ENCODE peak calls at places on chromosomes 1 and 21, in eight cellular contexts. K, S, V, J, H, O, X and U are unnamed samples. For H3K27me3, the result is how much of the 10 kb centered on the place peaks cover.

GRCh38 chr1:9807541-9807940 is 16.2 kb downstream of the CLSTN1 start:
- DNase-seq in J (no peak), S (no peak), X (no peak), H (no peak), K (no peak), V (no peak), O (peak), U (no peak)

GRCh38 chr1:162908780-162909179 is 47.8 kb upstream of the CCDC190 start:
- DNase-seq in S (peak), K (no peak), X (no peak), H (no peak), J (no peak), O (no peak), V (peak), U (no peak)

GRCh38 chr1:175499595-175500367 is 243.6 kb downstream of the TNR start:
- DNase-seq in V (no peak), O (no peak), K (no peak), X (no peak), J (no peak), S (no peak), H (no peak), U (no peak)

GRCh38 chr1:23167353-23168078 is 1.1 kb downstream of the LUZP1 start:
- DNase-seq in V (no peak), X (no peak), K (peak), H (peak), J (peak), O (peak), S (peak), U (peak)

GRCh38 chr21:29377266-29377665 is 78.5 kb downstream of the BACH1 start:
- DNase-seq in S (no peak), V (no peak), X (no peak), H (no peak), K (no peak), J (no peak), O (no peak), U (no peak)

GRCh38 chr1:235105051-235106043 is 23.3 kb downstream of the TOMM20 start:
- DNase-seq in X (no peak), H (no peak), K (no peak), V (no peak), S (peak), O (no peak), J (no peak), U (no peak)

GRCh38 chr1:3334366-3334765 is 120.1 kb upstream of the ARHGEF16 start:
- DNase-seq in O (no peak), V (no peak), K (no peak), J (no peak), S (no peak), H (no peak), X (no peak), U (no peak)

GRCh38 chr1:53043271-53043670 is 18.7 kb upstream of the PODN start:
- DNase-seq in K (no peak), X (no peak), V (no peak), O (no peak), S (peak), J (no peak), H (no peak), U (no peak)

GRCh38 chr1:231206856-231207255 is 34.2 kb upstream of the GNPAT start:
- DNase-seq in O (no peak), V (no peak), S (no peak), K (no peak), H (no peak), J (no peak), X (no peak), U (no peak)

GRCh38 chr1:162676087-162676486 is 43.8 kb downstream of the DDR2 start:
- DNase-seq in X (peak), H (peak), J (no peak), O (no peak), S (peak), K (no peak), V (no peak), U (no peak)

GRCh38 chr1:225477296-225477911 is 49.6 kb upstream of the LBR start:
- DNase-seq in J (no peak), O (no peak), H (no peak), X (no peak), S (no peak), K (no peak), V (no peak), U (no peak)

GRCh38 chr1:179786815-179787736 is 44.0 kb downstream of the FAM163A start:
- DNase-seq in J (peak), K (no peak), H (no peak), V (no peak), O (no peak), X (no peak), S (no peak), U (peak)

GRCh38 chr1:114282751-114283403 is 129.2 kb upstream of the SYT6 start:
- DNase-seq in X (peak), V (peak), K (peak), O (peak), H (peak), S (peak), J (peak), U (peak)

GRCh38 chr1:209667701-209668100 is 7.5 kb upstream of the G0S2 start:
- DNase-seq in O (no peak), J (no peak), H (no peak), K (no peak), V (no peak), X (no peak), S (no peak), U (no peak)

GRCh38 chr1:31771891-31772668 is 7.9 kb upstream of the ADGRB2 start:
- DNase-seq in K (no peak), H (no peak), V (no peak), J (no peak), O (no peak), S (peak), X (no peak), U (no peak)

GRCh38 chr1:31768407-31768806 is 4.3 kb upstream of the ADGRB2 start:
- DNase-seq in X (no peak), S (no peak), H (no peak), J (no peak), O (no peak), K (no peak), V (no peak), U (no peak)

GRCh38 chr1:31767225-31767624 is 3.1 kb upstream of the ADGRB2 start:
- DNase-seq in X (no peak), S (no peak), K (no peak), J (no peak), O (no peak), V (no peak), H (no peak), U (no peak)

GRCh38 chr1:31769720-31770390 is 5.7 kb upstream of the ADGRB2 start:
- DNase-seq in H (no peak), S (no peak), O (no peak), J (peak), V (no peak), X (no peak), K (no peak), U (peak)

DNA sequence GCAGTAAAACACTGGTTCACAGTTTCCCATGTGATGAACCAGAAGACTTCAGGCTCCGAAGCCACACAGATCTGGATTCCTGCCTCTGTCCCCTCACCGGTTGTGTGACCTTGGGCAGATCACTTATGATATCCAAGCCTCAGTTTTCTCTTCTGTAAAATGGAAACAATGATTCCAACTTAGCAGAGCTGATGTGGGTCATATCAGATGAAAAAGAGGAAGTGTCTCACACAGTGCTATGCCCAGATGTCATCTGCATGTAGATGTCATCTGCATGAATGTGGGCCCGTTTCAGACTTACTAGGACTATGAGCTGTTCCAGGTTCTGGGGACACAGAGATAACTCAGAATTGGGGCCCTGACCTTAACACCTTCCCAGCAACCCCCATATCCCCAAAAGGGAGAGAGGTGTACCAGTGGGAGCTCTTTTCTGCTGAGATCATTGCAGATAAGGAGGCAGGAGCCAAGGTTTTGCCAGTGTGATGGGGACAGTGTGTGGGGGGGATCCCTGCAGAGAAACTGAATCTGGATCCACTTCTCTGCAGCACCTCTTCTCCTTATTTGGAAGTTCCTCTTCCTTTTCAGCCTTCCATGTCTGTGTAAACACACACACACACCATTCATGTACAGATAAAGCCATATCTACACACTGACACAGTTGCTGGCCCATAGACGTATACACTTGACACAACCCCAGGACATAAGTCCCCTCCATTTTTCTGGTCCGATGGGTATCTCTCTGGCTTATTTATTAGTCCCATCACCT is 5.0 kb upstream of the ADGRB2 start:
- DNase-seq in O (no peak), V (no peak), K (no peak), X (no peak), J (no peak), H (no peak), S (no peak), U (no peak)
- H3K27me3 ChIP-seq in O (under half), V (under half), K (under half), X (under half), J (under half), H (under half), S (half or more), U (half or more)

GRCh38 chr1:2258996-2259395 is 30.9 kb downstream of the SKI start:
- DNase-seq in H (no peak), J (no peak), V (no peak), K (peak), S (no peak), O (no peak), X (no peak), U (no peak)

GRCh38 chr1:2257245-2257627 is 29.1 kb downstream of the SKI start:
- DNase-seq in H (no peak), J (peak), K (peak), V (no peak), S (no peak), O (no peak), X (no peak), U (peak)

GRCh38 chr1:2256430-2257244 is 28.5 kb downstream of the SKI start:
- DNase-seq in X (no peak), V (no peak), K (peak), H (no peak), O (no peak), S (no peak), J (peak), U (no peak)

GRCh38 chr1:2259668-2260392 is 31.7 kb downstream of the SKI start:
- DNase-seq in K (peak), V (no peak), O (no peak), X (no peak), J (peak), S (no peak), H (no peak), U (no peak)

GRCh38 chr1:2258122-2258812 is 30.1 kb downstream of the SKI start:
- DNase-seq in K (no peak), X (no peak), H (no peak), V (no peak), O (no peak), S (no peak), J (peak), U (no peak)
- H3K27ac ChIP-seq in K (no peak), X (peak), H (no peak), V (no peak), O (peak), S (no peak), J (no peak), U (peak)

DNA sequence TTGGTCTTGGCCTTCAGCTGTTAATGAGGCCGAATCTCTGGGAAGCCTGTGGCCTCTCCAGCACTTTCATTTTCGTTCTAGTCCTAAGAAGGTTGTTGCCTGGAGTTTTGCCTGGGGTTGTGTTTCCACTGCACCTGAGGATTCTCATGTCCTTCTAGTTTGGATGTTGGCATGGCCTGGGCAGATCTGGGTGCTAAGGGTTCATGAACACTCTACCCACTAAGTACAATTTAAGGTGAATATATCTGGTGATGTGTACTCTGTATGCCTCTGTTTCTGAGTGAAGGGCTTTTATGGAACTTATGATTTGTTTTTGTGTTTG is 3.0 kb downstream of the FOXD2 start:
- DNase-seq in K (no peak), J (no peak), O (no peak), X (no peak), H (no peak), S (no peak), V (no peak), U (no peak)
- H3K27me3 ChIP-seq in K (under half), J (half or more), O (half or more), X (half or more), H (under half), S (half or more), V (under half), U (half or more)

GRCh38 chr1:86430376-86430775 is 6.4 kb downstream of the CLCA2 start:
- DNase-seq in X (no peak), K (no peak), V (no peak), J (no peak), O (no peak), H (no peak), S (no peak), U (no peak)

GRCh38 chr1:86434031-86434430 is 10.1 kb downstream of the CLCA2 start:
- DNase-seq in X (no peak), J (no peak), V (no peak), S (no peak), O (no peak), H (no peak), K (no peak), U (no peak)

GRCh38 chr1:86429122-86429725 is 5.3 kb downstream of the CLCA2 start:
- DNase-seq in K (no peak), S (no peak), X (no peak), J (no peak), O (no peak), V (no peak), H (no peak), U (no peak)

GRCh38 chr1:86435327-86435726 is 11.4 kb downstream of the CLCA2 start:
- DNase-seq in K (no peak), H (no peak), X (no peak), O (no peak), J (no peak), V (no peak), S (no peak), U (no peak)

DNA sequence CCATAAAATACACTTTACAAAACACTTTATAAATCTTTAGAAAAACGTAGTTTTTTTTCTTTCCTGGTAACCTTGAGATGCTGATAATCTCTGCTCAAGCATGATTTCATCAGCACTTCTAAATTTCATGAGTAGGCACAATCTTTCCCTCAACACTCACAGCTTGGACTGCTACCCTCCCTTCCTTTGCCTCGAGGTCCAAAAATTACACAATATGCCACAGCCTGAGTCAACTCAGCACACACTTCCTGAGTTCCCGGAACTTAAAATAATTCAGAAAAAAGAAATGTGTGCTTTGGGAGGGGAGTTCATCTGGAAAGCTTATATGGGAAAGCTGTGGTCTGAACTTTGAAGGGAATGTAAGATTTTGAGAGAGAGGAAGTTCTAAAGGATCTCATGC is 5.9 kb downstream of the CLCA2 start:
- DNase-seq in X (peak), S (peak), J (peak), H (peak), O (peak), K (no peak), V (peak), U (no peak)
- H3K27ac ChIP-seq in X (peak), S (peak), J (peak), H (peak), O (peak), K (peak), V (no peak), U (peak)

GRCh38 chr1:84991097-84991890 is 5.6 kb downstream of the MCOLN2 start:
- DNase-seq in X (no peak), S (no peak), K (no peak), J (no peak), H (no peak), O (no peak), V (no peak), U (no peak)

GRCh38 chr1:84998642-84999280 is 1.8 kb upstream of the MCOLN2 start:
- DNase-seq in J (no peak), V (no peak), H (no peak), K (no peak), O (no peak), X (no peak), S (peak), U (no peak)

GRCh38 chr1:84997667-84998600 is 1.0 kb upstream of the MCOLN2 start:
- DNase-seq in O (no peak), J (no peak), K (no peak), X (no peak), S (peak), H (no peak), V (no peak), U (peak)

GRCh38 chr1:84996846-84997666 is at the start of gene MCOLN2:
- DNase-seq in O (no peak), J (peak), X (no peak), H (peak), K (peak), V (no peak), S (peak), U (peak)

DNA sequence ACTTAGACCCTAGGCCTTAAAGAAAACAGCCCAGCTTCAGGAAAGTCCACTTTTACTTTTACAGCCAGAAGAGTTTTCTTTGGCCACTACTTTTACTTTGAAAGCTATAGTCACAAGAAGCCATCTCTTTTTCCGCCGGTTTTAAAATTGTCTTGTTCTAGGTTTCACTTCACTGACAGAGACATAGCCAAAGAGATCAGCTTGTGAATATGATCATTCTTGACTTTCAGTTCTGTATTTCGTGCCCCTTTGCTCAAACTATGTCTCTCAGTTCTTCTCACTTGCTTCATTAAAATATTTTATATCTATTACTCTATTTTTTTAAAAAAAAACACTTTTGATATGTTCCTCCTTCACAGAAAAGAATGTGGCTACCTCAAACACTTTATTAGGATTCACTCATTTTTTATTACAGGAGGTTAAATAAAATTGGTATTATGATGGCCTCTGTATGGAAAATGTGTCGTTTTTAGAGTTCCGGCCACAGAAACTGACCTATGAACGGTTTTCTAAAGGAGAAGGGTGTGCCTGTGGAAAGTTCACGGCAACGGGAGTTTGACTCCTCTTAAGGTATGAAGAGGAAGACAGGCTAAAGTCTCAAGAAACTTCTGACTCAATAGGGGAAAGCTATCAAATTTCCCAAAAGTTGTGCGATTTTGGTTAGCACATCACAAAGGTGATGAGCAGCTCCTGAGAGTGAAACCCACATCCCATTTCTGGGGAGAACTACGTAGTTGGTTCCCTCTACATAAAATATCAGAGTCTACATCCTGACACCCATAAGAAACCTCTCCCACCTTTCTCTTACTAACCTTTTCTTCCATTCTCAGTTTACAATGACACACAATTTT is 1.2 kb downstream of the MCOLN2 start:
- DNase-seq in K (no peak), V (no peak), H (no peak), J (no peak), X (no peak), S (no peak), O (no peak), U (no peak)
- H3K27me3 ChIP-seq in K (under half), V (under half), H (under half), J (under half), X (under half), S (under half), O (under half), U (under half)

DNA sequence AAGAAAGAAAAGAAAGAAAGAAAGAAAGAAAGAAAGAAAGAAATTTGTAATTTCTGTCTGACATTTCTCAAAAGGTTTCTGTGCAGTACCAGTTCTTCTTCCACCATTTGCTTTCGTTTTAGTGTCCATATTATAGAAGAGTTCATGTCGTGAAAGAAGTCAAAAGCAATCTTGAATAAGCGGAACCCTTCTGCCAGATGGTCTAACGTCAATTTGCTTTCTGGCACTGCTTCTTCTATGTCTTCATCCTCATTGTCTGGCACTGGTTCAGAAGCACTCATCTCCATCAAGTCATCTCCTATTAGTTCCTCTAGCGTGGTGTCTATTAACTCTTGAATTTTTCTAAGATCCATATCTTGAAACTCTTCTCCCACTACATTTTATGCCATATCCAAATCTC is 170.0 kb upstream of the KCTD3 start:
- DNase-seq in H (no peak), K (no peak), V (no peak), S (no peak), J (no peak), O (no peak), X (no peak), U (no peak)
- H3K27ac ChIP-seq in H (no peak), K (no peak), V (no peak), S (no peak), J (no peak), O (no peak), X (no peak), U (peak)

GRCh38 chr1:41389009-41389408 is 27.8 kb downstream of the FOXO6 start:
- DNase-seq in O (no peak), K (no peak), J (no peak), V (no peak), X (no peak), S (no peak), H (no peak), U (no peak)
- H3K27me3 ChIP-seq in O (under half), K (under half), J (under half), V (under half), X (under half), S (half or more), H (under half), U (under half)